ENCODE peak calls at places on chromosomes 11 and 22, in ten cellular contexts. W is cardiac fibroblast, L is body of pancreas, H is left ventricle myocardium inferior, F is K562, E is upper lobe of right lung, T is AG04450, U is heart right ventricle, B is bronchial epithelial cell, C is fibroblast of lung. V is an unnamed sample.

GRCh38 chr11:30583505-30584280 is 2.5 kb downstream of the MPPED2 start:
- DNase-seq in W (no peak), L (peak; percentile 15), H (peak; percentile 20), F (no peak), E (peak; percentile 46), T (no peak), U (peak; percentile 12), B (no peak), C (no peak), V (no peak)

GRCh38 chr11:87466228-87466627 is 428.5 kb downstream of the TMEM135 start:
- DNase-seq in W (no peak), L (no peak), H (no peak), F (no peak), E (no peak), T (no peak), U (no peak), B (no peak), C (peak; percentile 39), V (peak; percentile 61)

GRCh38 chr11:68430384-68430783 is 30.2 kb upstream of the PPP6R3 start:
- DNase-seq in W (no peak), L (no peak), H (no peak), F (no peak), E (no peak), T (no peak), U (no peak), B (no peak), C (no peak), V (no peak)

GRCh38 chr22:25551396-25551795 is 13.1 kb upstream of the GRK3 start:
- DNase-seq in W (no peak), L (no peak), H (no peak), F (no peak), E (no peak), T (no peak), U (no peak), B (no peak), C (no peak), V (no peak)

GRCh38 chr11:119262668-119263351 is 54.1 kb downstream of the MCAM start:
- DNase-seq in W (peak; percentile 48), L (no peak), H (no peak), F (peak; percentile 27), E (no peak), T (no peak), U (no peak), B (peak; percentile 84), C (peak; percentile 28), V (no peak)

GRCh38 chr11:119472856-119473222 is 49.9 kb upstream of the THY1 start:
- DNase-seq in W (no peak), L (no peak), H (no peak), F (no peak), E (no peak), T (no peak), U (no peak), B (no peak), C (no peak), V (peak; percentile 70)

GRCh38 chr22:49151256-49152131 is 676.2 kb downstream of the BRD1 start:
- DNase-seq in W (no peak), L (no peak), H (no peak), F (no peak), E (peak; percentile 60), T (no peak), U (no peak), B (no peak), C (no peak), V (no peak)

GRCh38 chr11:88104408-88104807 is 70.8 kb downstream of the RAB38 start:
- DNase-seq in W (no peak), L (no peak), H (no peak), F (no peak), E (no peak), T (no peak), U (no peak), B (peak; percentile 83), C (no peak), V (no peak)

GRCh38 chr22:45548991-45549736 is 46.5 kb downstream of the FBLN1 start:
- DNase-seq in W (peak; percentile 91), L (peak; percentile 26), H (peak; percentile 42), F (peak; percentile 49), E (no peak), T (peak; percentile 91), U (no peak), B (peak; percentile 87), C (peak; percentile 98), V (peak; percentile 93)

DNA sequence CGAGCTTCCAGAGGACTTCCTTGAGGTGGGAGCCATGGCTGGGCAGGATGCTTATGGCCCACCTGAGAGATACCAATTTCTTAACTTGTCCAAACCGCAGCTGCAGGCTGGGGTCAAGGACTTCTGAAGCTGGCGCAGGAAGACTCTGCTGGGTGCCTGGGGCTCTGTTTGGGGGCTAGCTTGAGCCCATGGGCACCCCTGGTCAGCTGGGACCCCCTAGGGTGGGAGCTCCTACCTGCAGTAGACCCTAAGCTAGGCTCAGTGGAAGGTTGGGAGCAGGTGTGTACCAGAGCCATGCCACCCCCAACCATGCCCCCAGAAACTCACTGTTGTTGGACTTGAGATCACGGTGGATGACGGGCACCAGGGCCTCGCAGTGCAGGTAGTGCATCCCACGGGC is 1.3 kb downstream of the MAP3K11 start:
- DNase-seq in W (no peak), L (no peak), H (no peak), F (no peak), E (no peak), T (no peak), U (no peak), B (no peak), C (no peak), V (no peak)
- H3K4me3 ChIP-seq in W (peak overlapping the region; percentile 85), L (no peak overlapping the region), H (peak overlapping the region; percentile 93), F (peak overlapping the region; percentile 87), E (peak overlapping the region; percentile 93), T (peak overlapping the region; percentile 93), U (peak overlapping the region; percentile 99), B (peak overlapping the region; percentile 55), C (peak overlapping the region; percentile 27), V (no peak overlapping the region)

GRCh38 chr11:72069787-72070251 is 10.5 kb downstream of the NUMA1 start:
- DNase-seq in W (peak; percentile 82), L (peak; percentile 86), H (peak; percentile 79), F (peak; percentile 60), E (peak; percentile 89), T (peak; percentile 21), U (peak; percentile 74), B (peak; percentile 87), C (peak; percentile 88), V (peak; percentile 96)
- H3K4me3 ChIP-seq in W (peak overlapping the region; percentile 0), L (no peak overlapping the region), H (peak overlapping the region; percentile 24), F (no peak overlapping the region), E (peak overlapping the region; percentile 28), T (peak overlapping the region; percentile 11), U (no peak overlapping the region), B (no peak overlapping the region), C (peak overlapping the region; percentile 36), V (no peak overlapping the region)

GRCh38 chr11:133508448-133508847 is 23.9 kb downstream of the OPCML start:
- DNase-seq in W (no peak), L (no peak), H (peak; percentile 27), F (no peak), E (no peak), T (no peak), U (no peak), B (no peak), C (no peak), V (no peak)

GRCh38 chr11:133506023-133506422 is 26.3 kb downstream of the OPCML start:
- DNase-seq in W (no peak), L (no peak), H (no peak), F (no peak), E (no peak), T (no peak), U (no peak), B (no peak), C (no peak), V (no peak)

GRCh38 chr11:133507185-133507584 is 25.1 kb downstream of the OPCML start:
- DNase-seq in W (no peak), L (no peak), H (no peak), F (no peak), E (no peak), T (no peak), U (no peak), B (no peak), C (no peak), V (peak; percentile 59)

GRCh38 chr11:133506551-133507094 is 25.7 kb downstream of the OPCML start:
- DNase-seq in W (no peak), L (no peak), H (no peak), F (no peak), E (no peak), T (no peak), U (no peak), B (no peak), C (no peak), V (no peak)

DNA sequence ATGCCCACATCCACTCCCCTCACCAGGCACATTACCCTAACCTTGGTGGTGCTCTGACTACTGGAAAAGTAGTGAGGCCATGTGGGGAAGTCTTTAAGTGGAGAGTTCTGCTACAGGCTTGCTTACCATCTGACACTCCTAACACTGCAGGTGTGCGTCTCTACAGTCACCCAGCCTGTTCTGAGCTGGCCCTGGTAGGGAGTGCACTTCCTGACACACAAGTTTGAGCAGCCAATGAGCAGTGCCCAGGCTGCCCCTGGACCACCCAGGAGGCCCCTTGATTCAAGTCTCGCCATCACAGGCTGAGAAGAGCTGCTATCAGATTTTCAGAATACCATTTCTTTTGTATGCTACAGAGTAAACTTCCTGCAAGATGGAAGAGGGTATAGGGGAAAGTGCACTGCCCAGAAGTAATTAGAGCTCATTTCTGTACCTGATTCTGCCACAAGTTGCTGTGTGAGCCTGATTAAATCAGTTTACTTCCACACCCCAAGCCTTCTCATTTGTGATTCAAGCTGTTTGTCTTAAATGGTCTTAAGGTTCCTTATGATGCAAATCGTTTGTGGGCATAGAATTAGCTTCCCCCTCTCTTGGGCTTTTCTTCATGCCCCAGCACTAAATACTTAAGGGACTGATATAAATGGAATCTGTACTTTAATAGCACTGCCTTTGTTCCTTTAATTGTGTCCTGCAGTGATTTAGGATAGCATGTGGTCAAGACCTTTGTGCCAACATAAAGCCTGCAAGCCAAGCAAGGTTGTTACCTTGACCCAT is 22.2 kb downstream of the OPCML start:
- DNase-seq in W (no peak), L (no peak), H (no peak), F (no peak), E (no peak), T (no peak), U (no peak), B (no peak), C (no peak), V (no peak)
- H3K4me3 ChIP-seq in W (no peak overlapping the region), L (no peak overlapping the region), H (no peak overlapping the region), F (no peak overlapping the region), E (no peak overlapping the region), T (no peak overlapping the region), U (no peak overlapping the region), B (no peak overlapping the region), C (no peak overlapping the region), V (no peak overlapping the region)

DNA sequence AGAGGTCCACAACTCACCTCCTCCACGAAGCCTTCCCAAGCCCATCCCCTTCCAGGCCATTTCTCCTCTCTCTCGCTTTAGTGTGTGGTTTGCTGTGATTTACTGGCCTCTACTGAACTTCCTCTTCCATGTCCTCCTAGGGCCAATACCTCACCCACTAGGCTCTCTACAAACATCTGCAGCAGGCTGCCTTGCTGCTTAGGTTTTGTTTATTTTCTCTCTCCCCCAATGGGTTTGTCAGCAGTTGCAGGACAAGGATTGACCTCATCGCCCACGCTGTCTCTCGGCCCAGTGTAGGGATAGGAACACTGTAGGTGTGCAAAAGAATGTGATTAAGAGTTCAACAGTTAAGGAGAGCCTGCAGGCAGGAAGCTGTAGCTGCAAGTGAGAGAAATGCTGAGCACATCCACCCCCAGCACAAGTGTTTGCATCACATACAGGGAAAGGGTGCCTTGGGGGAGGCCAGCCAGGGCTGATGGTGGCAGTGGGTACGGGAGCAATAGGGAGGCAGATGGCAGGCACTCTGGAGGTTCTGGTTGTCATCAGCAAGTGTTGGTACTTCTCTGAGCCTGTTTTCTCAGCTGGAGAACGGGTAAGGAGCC is 1.4 kb downstream of the PC start:
- DNase-seq in W (peak; percentile 72), L (no peak), H (no peak), F (peak; percentile 23), E (peak; percentile 70), T (no peak), U (no peak), B (peak; percentile 83), C (peak; percentile 77), V (no peak)
- H3K4me3 ChIP-seq in W (peak overlapping the region; percentile 75), L (no peak overlapping the region), H (no peak overlapping the region), F (no peak overlapping the region), E (no peak overlapping the region), T (peak overlapping the region; percentile 5), U (no peak overlapping the region), B (no peak overlapping the region), C (peak overlapping the region; percentile 24), V (no peak overlapping the region)